ENCODE peak calls at places on chromosomes 16 and 17, in four cellular contexts. L, U, X and J are unnamed samples.

GRCh38 chr16:2372684-2373083 is 32.2 kb upstream of the ABCA3 start:
- DNase-seq in L (no peak), U (no peak), X (no peak), J (no peak)

GRCh38 chr17:21241564-21241963 is 11.6 kb downstream of the NATD1 start:
- DNase-seq in L (no peak), U (no peak), X (no peak), J (no peak)

GRCh38 chr16:57167951-57168350 is 17.9 kb downstream of the PSME3IP1 start:
- DNase-seq in L (peak), U (peak), X (peak), J (peak)

GRCh38 chr17:1648582-1649115 is 1.0 kb downstream of the RILP start:
- DNase-seq in L (peak), U (peak), X (peak), J (peak)

GRCh38 chr17:8073627-8074485 is 13.7 kb downstream of the ALOX12B start:
- DNase-seq in L (peak), U (peak), X (peak), J (peak)

GRCh38 chr16:56388209-56388608 is 37.1 kb downstream of the AMFR start:
- DNase-seq in L (no peak), U (no peak), X (no peak), J (peak)

GRCh38 chr16:75288181-75288580 is 36.8 kb upstream of the BCAR1 start:
- DNase-seq in L (no peak), U (no peak), X (no peak), J (no peak)

GRCh38 chr17:3685174-3685812 is 10.7 kb downstream of the P2RX5 start:
- DNase-seq in L (no peak), U (no peak), X (no peak), J (no peak)

GRCh38 chr17:2852729-2853110 is 56.5 kb downstream of the RAP1GAP2 start:
- DNase-seq in L (no peak), U (no peak), X (no peak), J (no peak)

GRCh38 chr17:71163121-71163812 is 957.6 kb upstream of the SOX9 start:
- DNase-seq in L (peak), U (peak), X (no peak), J (no peak)

GRCh38 chr17:49063652-49064051 is 66.5 kb downstream of the IGF2BP1 start:
- DNase-seq in L (no peak), U (no peak), X (no peak), J (no peak)

GRCh38 chr17:48478224-48479013 is 48.4 kb upstream of the SKAP1 start:
- DNase-seq in L (no peak), U (no peak), X (no peak), J (no peak)

GRCh38 chr17:79776378-79777165 is 1.4 kb upstream of the CBX2 start:
- DNase-seq in L (peak), U (no peak), X (no peak), J (no peak)

GRCh38 chr17:43014946-43015519 is 7.2 kb downstream of the VAT1 start:
- DNase-seq in L (no peak), U (no peak), X (no peak), J (no peak)

GRCh38 chr16:17334096-17334495 is 136.7 kb downstream of the XYLT1 start:
- DNase-seq in L (no peak), U (no peak), X (no peak), J (peak)

GRCh38 chr17:50626037-50626574 is 8.6 kb upstream of the ABCC3 start:
- DNase-seq in L (peak), U (peak), X (peak), J (peak)

GRCh38 chr16:4825196-4825595 is 21.9 kb downstream of the GLYR1 start:
- DNase-seq in L (no peak), U (no peak), X (no peak), J (no peak)

GRCh38 chr16:24504467-24505345 is 34.7 kb upstream of the RBBP6 start:
- DNase-seq in L (peak), U (peak), X (peak), J (peak)